ENCODE peak calls at places on chromosomes 1 and 21, in ten cellular contexts. V, L, Q, M, E, P, W, O, C and N are unnamed samples.

GRCh38 chr1:63914241-63914640 is 140.4 kb downstream of the ROR1 start:
- DNase-seq in V (peak), O (no peak), E (no peak), Q (no peak), M (no peak), P (no peak), W (no peak), L (peak), C (peak), N (no peak)

GRCh38 chr1:169151338-169151837 is 44.9 kb downstream of the ATP1B1 start:
- DNase-seq in M (no peak), E (no peak), C (no peak), W (no peak), O (no peak), L (no peak), P (no peak), V (no peak), Q (no peak), N (no peak)

GRCh38 chr1:42926870-42927242 is 31.8 kb downstream of the SLC2A1 start:
- DNase-seq in C (no peak), M (no peak), L (no peak), E (no peak), O (no peak), Q (no peak), P (no peak), W (no peak), V (peak), N (no peak)

GRCh38 chr1:181364801-181365200 is 118.5 kb upstream of the CACNA1E start:
- DNase-seq in V (no peak), M (no peak), W (no peak), E (no peak), P (no peak), O (no peak), Q (no peak), C (no peak), L (no peak), N (no peak)

GRCh38 chr1:3249846-3250501 is 181.0 kb downstream of the PRDM16 start:
- DNase-seq in O (no peak), Q (no peak), M (peak), C (peak), W (no peak), P (no peak), L (no peak), V (no peak), E (no peak), N (no peak)

GRCh38 chr1:17887646-17888395 is 132.7 kb downstream of the ACTL8 start:
- DNase-seq in Q (no peak), C (peak), P (no peak), W (no peak), V (no peak), O (no peak), M (no peak), L (no peak), E (no peak), N (no peak)

GRCh38 chr1:229894535-229894934 is 172.5 kb upstream of the GALNT2 start:
- DNase-seq in M (no peak), V (peak), W (no peak), L (no peak), O (peak), P (no peak), Q (no peak), C (no peak), E (no peak), N (peak)

GRCh38 chr1:99763956-99764355 is 2.5 kb downstream of the FRRS1 start:
- DNase-seq in O (no peak), Q (no peak), P (peak), V (peak), M (no peak), L (peak), E (no peak), W (no peak), C (no peak), N (no peak)

GRCh38 chr1:36133484-36133883 is 8.5 kb upstream of the COL8A2 start:
- DNase-seq in L (peak), Q (no peak), V (peak), O (peak), M (peak), C (peak), E (peak), W (peak), P (peak), N (peak)

GRCh38 chr1:213993929-213994328 is 6.2 kb downstream of the PROX1 start:
- DNase-seq in Q (no peak), M (no peak), C (no peak), W (no peak), V (no peak), L (no peak), E (no peak), O (no peak), P (no peak), N (no peak)

GRCh38 chr1:74465193-74465681 is 47.2 kb downstream of the LRRC53 start:
- DNase-seq in E (no peak), W (no peak), Q (no peak), V (no peak), C (no peak), P (no peak), L (no peak), O (no peak), M (no peak), N (no peak)

GRCh38 chr1:27615346-27616004 is 11.5 kb upstream of the AHDC1 start:
- DNase-seq in L (no peak), W (no peak), M (no peak), O (no peak), P (no peak), C (no peak), V (no peak), E (no peak), Q (peak), N (no peak)

GRCh38 chr1:69827732-69828131 is 260.0 kb downstream of the LRRC7 start:
- DNase-seq in M (no peak), O (no peak), L (no peak), E (no peak), P (no peak), V (no peak), W (no peak), C (no peak), Q (no peak), N (no peak)

GRCh38 chr1:37720231-37721130 is 28.2 kb downstream of the CDCA8 start:
- DNase-seq in Q (no peak), O (no peak), P (no peak), W (no peak), C (no peak), V (no peak), E (no peak), L (no peak), M (no peak), N (no peak)

GRCh38 chr1:7755448-7755847 is 15.6 kb upstream of the VAMP3 start:
- DNase-seq in Q (no peak), O (peak), P (peak), E (no peak), C (no peak), W (no peak), L (peak), V (no peak), M (no peak), N (peak)

GRCh38 chr1:198919667-198920398 is 281.0 kb downstream of the PTPRC start:
- DNase-seq in Q (no peak), O (peak), P (no peak), V (peak), L (peak), C (no peak), M (no peak), E (no peak), W (no peak), N (peak)

GRCh38 chr1:43754892-43755291 is 47.6 kb downstream of the ST3GAL3 start:
- DNase-seq in L (no peak), M (no peak), V (no peak), Q (no peak), C (no peak), O (no peak), W (no peak), P (no peak), E (no peak), N (no peak)

GRCh38 chr1:229058716-229059115 is 212.2 kb upstream of the RAB4A start:
- DNase-seq in O (no peak), V (no peak), Q (no peak), M (no peak), P (no peak), C (no peak), E (no peak), L (peak), W (no peak), N (peak)

GRCh38 chr1:206122686-206123085 is 5.5 kb upstream of the AVPR1B start:
- DNase-seq in L (no peak), C (no peak), P (no peak), M (no peak), W (no peak), Q (no peak), E (no peak), O (no peak), V (no peak), N (no peak)

GRCh38 chr1:195851804-195852203 is 756.4 kb downstream of the KCNT2 start:
- DNase-seq in O (peak), E (no peak), Q (no peak), C (no peak), P (peak), V (peak), M (no peak), L (peak), W (no peak), N (peak)

GRCh38 chr1:101371259-101371658 is 134.4 kb downstream of the S1PR1 start:
- DNase-seq in P (peak), O (peak), L (peak), E (peak), Q (no peak), C (no peak), W (no peak), V (peak), M (no peak), N (peak)

GRCh38 chr1:23210351-23210785 is 6.9 kb downstream of the HTR1D start:
- DNase-seq in C (no peak), V (peak), M (no peak), O (peak), E (no peak), Q (peak), P (no peak), L (peak), W (peak), N (peak)

GRCh38 chr1:179178965-179179364 is 50.5 kb downstream of the ABL2 start:
- DNase-seq in Q (no peak), O (peak), W (no peak), P (peak), L (peak), C (no peak), M (no peak), E (no peak), V (peak), N (peak)

GRCh38 chr1:38858833-38859560 is 575 bp downstream of the RRAGC start:
- DNase-seq in Q (no peak), W (peak), L (peak), E (no peak), O (peak), P (peak), V (peak), M (peak), C (peak), N (peak)

GRCh38 chr1:12019858-12020509 is 686 bp downstream of the MIIP start:
- DNase-seq in O (no peak), V (peak), L (peak), W (no peak), P (peak), M (no peak), E (no peak), C (no peak), Q (no peak), N (no peak)

GRCh38 chr1:117077267-117077666 is 17.1 kb downstream of the TTF2 start:
- DNase-seq in P (peak), M (peak), L (peak), W (no peak), Q (no peak), E (no peak), O (peak), C (no peak), V (peak), N (peak)

GRCh38 chr21:35561076-35561475 is 499.2 kb downstream of the SETD4 start:
- DNase-seq in M (no peak), E (no peak), P (no peak), V (no peak), O (no peak), C (no peak), Q (no peak), L (no peak), W (no peak), N (no peak)

GRCh38 chr1:13749543-13750307 is 49.7 kb downstream of the PRDM2 start:
- DNase-seq in V (peak), C (peak), M (peak), P (peak), O (peak), Q (peak), L (peak), E (no peak), W (peak), N (peak)

GRCh38 chr1:2523891-2524609 is 2.3 kb downstream of the PANK4 start:
- DNase-seq in M (no peak), Q (no peak), O (no peak), L (no peak), W (no peak), V (no peak), E (no peak), C (no peak), P (no peak), N (no peak)

GRCh38 chr1:219837274-219837993 is 90.9 kb downstream of the SLC30A10 start:
- DNase-seq in M (peak), E (peak), C (no peak), P (peak), W (peak), L (peak), V (peak), Q (no peak), O (peak), N (peak)

GRCh38 chr1:167482184-167482583 is 36.1 kb downstream of the CD247 start:
- DNase-seq in E (no peak), V (no peak), C (no peak), P (no peak), Q (no peak), W (no peak), M (no peak), O (no peak), L (no peak), N (no peak)

GRCh38 chr1:12142891-12143630 is 23.7 kb upstream of the TNFRSF1B start:
- DNase-seq in V (no peak), E (no peak), Q (no peak), O (no peak), L (no peak), P (no peak), C (no peak), W (no peak), M (no peak), N (no peak)

GRCh38 chr21:43211085-43212071 is 42.6 kb downstream of the CRYAA start:
- DNase-seq in P (no peak), W (peak), O (no peak), L (no peak), Q (peak), V (no peak), C (peak), E (no peak), M (peak), N (no peak)

DNA sequence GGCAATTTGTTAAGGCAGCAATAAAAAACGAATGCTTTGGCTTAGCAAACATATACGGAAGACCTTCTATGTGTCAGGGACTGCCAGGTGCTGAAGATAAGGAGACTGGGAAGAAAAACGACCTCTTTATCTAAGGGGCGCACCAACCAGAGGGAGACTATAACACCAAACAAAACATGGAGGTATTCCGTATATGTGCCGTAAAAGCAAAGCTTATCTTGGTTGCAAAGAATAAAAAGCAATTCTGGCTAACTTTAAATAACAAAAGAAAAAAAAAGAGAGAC is 167.1 kb upstream of the KCNJ15 start:
- DNase-seq in V (no peak), M (no peak), W (no peak), E (no peak), P (no peak), O (no peak), C (no peak), Q (no peak), L (no peak), N (no peak)
- TF ChIP-seq CTCF in V (no peak), M (no peak), W (no peak), E (no peak), P (no peak), O (no peak), C (no peak), Q (no peak), L (no peak), N (no peak)

GRCh38 chr1:8992936-8993687 is 33.1 kb downstream of the SLC2A7 start:
- DNase-seq in E (no peak), W (no peak), Q (no peak), C (no peak), P (no peak), L (peak), V (no peak), O (no peak), M (no peak), N (no peak)
- TF ChIP-seq CTCF in E (peak), W (no peak), Q (no peak), C (no peak), P (peak), L (peak), V (peak), O (peak), M (peak), N (peak)

GRCh38 chr1:59290173-59290954 is 6.5 kb upstream of the FGGY start:
- DNase-seq in O (peak), L (peak), M (peak), E (no peak), W (peak), C (peak), V (peak), Q (peak), P (peak), N (peak)
- TF ChIP-seq CTCF in O (peak), L (peak), M (peak), E (peak), W (peak), C (peak), V (peak), Q (no peak), P (peak), N (peak)

GRCh38 chr1:158798531-158798930 is 17.5 kb upstream of the OR6N2 start:
- DNase-seq in W (no peak), C (no peak), E (no peak), M (no peak), P (no peak), Q (no peak), V (peak), L (peak), O (peak), N (no peak)
- TF ChIP-seq CTCF in W (peak), C (no peak), E (no peak), M (peak), P (peak), Q (no peak), V (peak), L (peak), O (peak), N (peak)

DNA sequence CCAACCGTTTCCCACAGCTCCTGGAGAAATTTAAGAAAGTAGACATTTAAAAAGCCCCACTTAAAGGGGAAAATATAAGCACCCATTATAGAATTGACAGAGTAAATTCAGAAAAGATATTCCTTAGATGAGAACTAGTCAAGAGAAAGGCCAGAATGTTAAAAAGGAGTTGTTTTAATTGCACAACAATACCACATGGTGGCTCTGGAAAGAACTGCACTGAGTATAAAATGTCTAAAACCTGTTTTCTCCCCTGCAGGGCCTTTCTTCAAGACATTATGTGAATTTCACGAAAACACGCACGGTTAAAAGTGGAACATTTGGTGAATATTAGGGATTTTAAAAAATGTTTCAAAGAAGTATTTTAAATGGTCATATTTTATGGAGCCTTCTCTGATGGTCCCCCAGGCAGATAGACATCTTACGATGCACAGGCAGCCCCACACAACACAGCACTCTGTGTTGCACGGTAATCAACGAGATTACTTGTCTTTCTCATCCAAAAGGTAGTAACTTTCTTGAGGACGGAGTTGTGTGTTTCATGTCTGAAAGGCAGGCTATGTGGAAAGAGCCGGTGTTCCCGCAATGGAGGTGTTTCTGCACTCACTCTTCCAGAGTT is 101.9 kb downstream of the PRRX1 start:
- DNase-seq in C (no peak), P (peak), Q (no peak), M (peak), O (peak), W (no peak), V (peak), L (peak), E (no peak), N (peak)
- TF ChIP-seq CTCF in C (no peak), P (peak), Q (no peak), M (peak), O (peak), W (no peak), V (peak), L (peak), E (peak), N (peak)